ENCODE peak calls at places on chromosomes 1 and 21, in seven cellular contexts. D, R, Q, Y, H, I and S are unnamed samples.

GRCh38 chr1:110673805-110674336 is 869 bp downstream of the KCNA3 start:
- DNase-seq in I (peak; percentile 6), Y (no peak), Q (no peak), H (no peak), R (no peak), D (no peak), S (no peak)

GRCh38 chr1:18299441-18300338 is 181.0 kb upstream of the KLHDC7A start:
- DNase-seq in H (peak; percentile 80), R (no peak), Q (no peak), Y (no peak), D (no peak), I (peak; percentile 73), S (no peak)

GRCh38 chr1:166086113-166086908 is 80.5 kb downstream of the FAM78B start:
- DNase-seq in R (no peak), D (no peak), H (no peak), Y (no peak), I (no peak), Q (no peak), S (no peak)

GRCh38 chr1:90122679-90123340 is 127.9 kb downstream of the ZNF326 start:
- DNase-seq in Y (no peak), H (no peak), I (no peak), R (no peak), Q (no peak), D (no peak), S (no peak)

GRCh38 chr1:51392241-51392640 is 61.9 kb upstream of the TTC39A start:
- DNase-seq in Y (no peak), H (no peak), D (no peak), I (no peak), R (no peak), Q (no peak), S (no peak)

GRCh38 chr1:212951058-212951923 is 950 bp downstream of the VASH2 start:
- DNase-seq in Q (no peak), R (no peak), Y (no peak), D (no peak), I (peak; percentile 79), H (no peak), S (no peak)

GRCh38 chr1:27940870-27941269 is 6.1 kb downstream of the SMPDL3B start:
- DNase-seq in I (peak; percentile 67), D (no peak), R (no peak), Q (no peak), Y (no peak), H (no peak), S (no peak)

GRCh38 chr1:53108646-53109580 is 33.5 kb downstream of the SLC1A7 start:
- DNase-seq in H (no peak), I (no peak), Q (no peak), Y (no peak), D (no peak), R (no peak), S (no peak)

GRCh38 chr1:217747156-217747769 is 116.1 kb downstream of the SPATA17 start:
- DNase-seq in Y (no peak), Q (no peak), D (no peak), I (peak; percentile 41), H (peak; percentile 12), R (no peak), S (no peak)

GRCh38 chr1:29603622-29604021 is 367.3 kb downstream of the PTPRU start:
- DNase-seq in I (no peak), Y (no peak), D (no peak), R (no peak), H (no peak), Q (no peak), S (no peak)

GRCh38 chr1:244271909-244272308 is 179.8 kb downstream of the ADSS2 start:
- DNase-seq in Q (peak; percentile 6), R (no peak), I (no peak), H (no peak), Y (no peak), D (no peak), S (no peak)

GRCh38 chr1:185632659-185633428 is 101.3 kb upstream of the HMCN1 start:
- DNase-seq in Q (no peak), R (no peak), D (no peak), Y (no peak), H (no peak), I (no peak), S (no peak)

GRCh38 chr21:41112740-41113692 is 54.9 kb upstream of the BACE2 start:
- DNase-seq in H (no peak), Y (no peak), R (no peak), I (peak; percentile 23), D (peak; percentile 75), Q (no peak), S (no peak)

GRCh38 chr21:44789880-44790279 is 11.7 kb downstream of the UBE2G2 start:
- DNase-seq in Q (no peak), Y (no peak), D (no peak), H (no peak), R (no peak), I (no peak), S (no peak)

GRCh38 chr1:22816803-22817202 is 106.2 kb downstream of the EPHB2 start:
- DNase-seq in I (no peak), H (no peak), Q (no peak), Y (no peak), D (no peak), R (no peak), S (no peak)

GRCh38 chr1:209674957-209675566 is at the start of gene G0S2:
- DNase-seq in H (peak; percentile 29), I (peak; percentile 78), Y (no peak), Q (peak; percentile 12), R (peak; percentile 76), D (peak; percentile 76), S (peak; percentile 79)

GRCh38 chr1:8382051-8382505 is 64.2 kb downstream of the SLC45A1 start:
- DNase-seq in Y (no peak), Q (no peak), R (no peak), I (no peak), H (no peak), D (no peak), S (no peak)

GRCh38 chr1:160644399-160644798 is 2.4 kb downstream of the SLAMF1 start:
- DNase-seq in R (no peak), Q (no peak), Y (no peak), H (no peak), D (no peak), I (no peak), S (no peak)

GRCh38 chr1:21175324-21175669 is 1.4 kb downstream of the EIF4G3 start:
- DNase-seq in Y (no peak), Q (peak; percentile 41), R (peak; percentile 32), H (no peak), D (no peak), I (peak; percentile 20), S (peak; percentile 65)

GRCh38 chr1:151310986-151311385 is 16.2 kb downstream of the PI4KB start:
- DNase-seq in I (no peak), Y (no peak), D (no peak), R (peak; percentile 29), H (no peak), Q (no peak), S (no peak)

GRCh38 chr1:103348136-103348535 is 177.4 kb upstream of the RNPC3 start:
- DNase-seq in Y (no peak), H (no peak), R (no peak), D (no peak), I (no peak), Q (no peak), S (no peak)

GRCh38 chr1:181117648-181118449 is 29.3 kb downstream of the IER5 start:
- DNase-seq in D (no peak), Q (no peak), R (no peak), Y (no peak), H (no peak), I (peak; percentile 48), S (peak; percentile 38)

GRCh38 chr1:91889717-91890459 is 3.9 kb upstream of the TGFBR3 start:
- DNase-seq in Y (no peak), H (no peak), D (no peak), R (no peak), Q (no peak), I (no peak), S (no peak)

GRCh38 chr1:6545276-6545934 is 8.9 kb downstream of the NOL9 start:
- DNase-seq in R (no peak), Y (no peak), I (no peak), Q (no peak), H (no peak), D (no peak), S (no peak)
- H3K36me3 ChIP-seq in R (no peaks in the 10 kb centered on the region), Y (peaks cover 68% of the 10 kb centered on the region), I (peaks cover 41% of the 10 kb centered on the region), Q (peaks cover 98% of the 10 kb centered on the region), H (peaks cover 95% of the 10 kb centered on the region), D (peaks cover 83% of the 10 kb centered on the region), S (peaks cover 48% of the 10 kb centered on the region)

DNA sequence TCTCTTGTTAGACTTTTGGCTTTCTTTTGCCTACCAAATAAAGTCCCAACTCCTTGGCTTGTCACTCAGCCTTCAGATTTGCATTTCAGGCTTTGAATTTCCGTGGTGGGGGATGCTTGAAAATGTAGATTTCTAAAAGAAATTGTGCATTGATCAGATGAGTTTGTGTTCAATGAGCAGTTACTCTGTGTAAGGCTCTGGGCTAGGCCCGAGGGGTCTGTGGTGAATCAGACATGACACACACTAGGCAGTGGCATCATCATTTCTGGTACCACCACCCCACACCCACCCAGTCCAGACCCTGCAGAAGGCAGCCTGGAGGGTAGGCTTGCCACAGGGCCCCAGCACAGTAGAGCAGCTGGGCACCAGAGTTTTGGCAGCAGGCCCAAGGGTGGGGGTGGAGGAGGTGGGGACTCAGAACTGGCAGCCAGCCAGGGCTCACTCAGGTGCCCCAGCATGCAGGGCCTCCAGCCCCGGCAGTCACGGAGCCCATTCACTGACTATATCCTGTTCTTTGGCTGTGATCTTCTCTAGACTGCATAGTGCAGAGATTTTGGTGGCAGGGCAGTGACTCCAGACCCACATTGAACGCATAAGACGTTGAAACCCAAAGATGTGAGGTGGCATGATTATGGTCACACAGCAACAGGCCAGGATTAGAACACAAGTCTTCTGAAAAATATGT is 97.2 kb upstream of the ARTN start:
- DNase-seq in Q (no peak), Y (no peak), D (no peak), I (peak; percentile 85), H (peak; percentile 70), R (peak; percentile 25), S (peak; percentile 89)
- TF ChIP-seq EP300 in Q (no peak), Y (no peak), D (no peak), I (peak; percentile 85), H (no peak), R (no peak), S (no peak)

GRCh38 chr21:46356494-46357334 is 32.8 kb downstream of the PCNT start:
- DNase-seq in I (no peak), H (no peak), Q (no peak), R (no peak), Y (no peak), D (no peak), S (no peak)
- H3K36me3 ChIP-seq in I (peaks cover 54% of the 10 kb centered on the region), H (peaks cover 82% of the 10 kb centered on the region), Q (peaks cover 98% of the 10 kb centered on the region), R (no peaks in the 10 kb centered on the region), Y (peaks cover 47% of the 10 kb centered on the region), D (peaks cover 90% of the 10 kb centered on the region), S (no peaks in the 10 kb centered on the region)

GRCh38 chr1:203026666-203027663 is 674 bp downstream of the PPFIA4 start:
- DNase-seq in D (no peak), H (no peak), R (no peak), I (no peak), Y (no peak), Q (no peak), S (no peak)

GRCh38 chr1:203028784-203029553 is 2.7 kb downstream of the PPFIA4 start:
- DNase-seq in D (no peak), Y (no peak), H (no peak), Q (no peak), I (peak; percentile 54), R (no peak), S (no peak)

GRCh38 chr1:203031467-203031866 is 5.2 kb downstream of the PPFIA4 start:
- DNase-seq in Q (no peak), Y (no peak), H (peak; percentile 67), R (no peak), I (no peak), D (no peak), S (no peak)

GRCh38 chr1:203028067-203028783 is 1.9 kb downstream of the PPFIA4 start:
- DNase-seq in R (no peak), Y (no peak), Q (no peak), I (no peak), H (no peak), D (no peak), S (no peak)

GRCh38 chr1:203025721-203026665 is at the start of gene PPFIA4:
- DNase-seq in D (peak; percentile 87), Y (peak; percentile 73), R (peak; percentile 86), I (peak; percentile 99), Q (peak; percentile 58), H (peak; percentile 100), S (peak; percentile 87)
- TF ChIP-seq EP300 in D (no peak), Y (no peak), R (no peak), I (no peak), Q (no peak), H (no peak), S (no peak)